ENCODE peak calls at places on chromosome 3, in eight cellular contexts. B, O, I, Q, M, U, P and J are unnamed samples.

GRCh38 chr3:47117803-47118364 is 46.0 kb downstream of the SETD2 start:
- DNase-seq in B (no peak), O (no peak), I (no peak), Q (no peak), M (no peak), U (no peak), P (no peak), J (no peak)

GRCh38 chr3:152317956-152318355 is 49.2 kb downstream of the MBNL1 start:
- DNase-seq in B (no peak), O (no peak), I (no peak), Q (peak), M (no peak), U (no peak), P (no peak), J (no peak)

GRCh38 chr3:39038165-39038564 is 13.6 kb downstream of the SCN11A start:
- DNase-seq in B (no peak), O (no peak), I (no peak), Q (peak), M (no peak), U (peak), P (no peak), J (no peak)

GRCh38 chr3:135898774-135899173 is 66.8 kb upstream of the PPP2R3A start:
- DNase-seq in B (no peak), O (no peak), I (no peak), Q (no peak), M (no peak), U (no peak), P (no peak), J (no peak)

GRCh38 chr3:33008282-33008681 is 56.8 kb downstream of the CCR4 start:
- DNase-seq in B (no peak), O (no peak), I (no peak), Q (no peak), M (no peak), U (no peak), P (no peak), J (no peak)

GRCh38 chr3:10198761-10199688 is 34.3 kb downstream of the IRAK2 start:
- DNase-seq in B (no peak), O (peak), I (peak), Q (peak), M (peak), U (no peak), P (peak), J (no peak)

GRCh38 chr3:161096771-161097367 is 8.3 kb downstream of the B3GALNT1 start:
- DNase-seq in B (no peak), O (no peak), I (peak), Q (no peak), M (no peak), U (no peak), P (no peak), J (no peak)

GRCh38 chr3:134432236-134432635 is 53.5 kb downstream of the ANAPC13 start:
- DNase-seq in B (no peak), O (no peak), I (no peak), Q (no peak), M (no peak), U (no peak), P (no peak), J (no peak)

GRCh38 chr3:197814372-197814771 is 23.3 kb downstream of the LRCH3 start:
- DNase-seq in B (no peak), O (no peak), I (no peak), Q (no peak), M (no peak), U (no peak), P (no peak), J (no peak)

GRCh38 chr3:112302881-112303761 is 9.1 kb upstream of the SLC9C1 start:
- DNase-seq in B (no peak), O (no peak), I (peak), Q (no peak), M (no peak), U (no peak), P (no peak), J (no peak)

GRCh38 chr3:129502641-129503386 is 25.6 kb upstream of the RHO start:
- DNase-seq in B (no peak), O (no peak), I (no peak), Q (no peak), M (no peak), U (no peak), P (no peak), J (peak)

GRCh38 chr3:177145402-177145801 is 51.9 kb downstream of the TBL1XR1 start:
- DNase-seq in B (no peak), O (no peak), I (no peak), Q (no peak), M (no peak), U (no peak), P (no peak), J (no peak)

GRCh38 chr3:121839962-121840361 is 5.0 kb downstream of the EAF2 start:
- DNase-seq in B (no peak), O (no peak), I (no peak), Q (no peak), M (no peak), U (no peak), P (no peak), J (no peak)